ENCODE peak calls at places on chromosomes 13 and 19, in ten cellular contexts. I, S, P, W, H, R, F, G, K and N are unnamed samples.

GRCh38 chr19:15175609-15176008 is 25.2 kb downstream of the NOTCH3 start:
- DNase-seq in I (no peak), S (no peak), P (no peak), W (no peak), H (no peak), R (no peak), F (no peak), G (no peak), K (no peak), N (no peak)

GRCh38 chr19:6161271-6161850 is 25.9 kb downstream of the ACSBG2 start:
- DNase-seq in I (no peak), S (peak; percentile 19), P (peak; percentile 59), W (peak; percentile 57), H (no peak), R (peak; percentile 6), F (peak; percentile 95), G (no peak), K (no peak), N (no peak)

GRCh38 chr13:39892731-39893293 is 237.3 kb downstream of the COG6 start:
- DNase-seq in I (no peak), S (no peak), P (peak; percentile 4), W (no peak), H (no peak), R (no peak), F (peak; percentile 14), G (peak; percentile 96), K (peak; percentile 74), N (no peak)

GRCh38 chr19:29753190-29753933 is 38.3 kb upstream of the C19orf12 start:
- DNase-seq in I (no peak), S (no peak), P (no peak), W (no peak), H (no peak), R (no peak), F (no peak), G (no peak), K (no peak), N (no peak)

GRCh38 chr19:41154060-41154459 is 39.0 kb upstream of the CYP2S1 start:
- DNase-seq in I (no peak), S (no peak), P (no peak), W (no peak), H (no peak), R (no peak), F (no peak), G (no peak), K (no peak), N (no peak)

GRCh38 chr13:25249001-25249543 is 38.2 kb downstream of the MTMR6 start:
- DNase-seq in I (no peak), S (peak; percentile 33), P (no peak), W (no peak), H (no peak), R (peak; percentile 23), F (no peak), G (peak; percentile 41), K (peak; percentile 34), N (peak; percentile 30)

GRCh38 chr19:33641956-33642498 is 20.3 kb downstream of the CHST8 start:
- DNase-seq in I (no peak), S (no peak), P (no peak), W (no peak), H (no peak), R (no peak), F (no peak), G (no peak), K (no peak), N (no peak)

GRCh38 chr19:45087531-45087930 is 5.4 kb upstream of the PPP1R37 start:
- DNase-seq in I (no peak), S (no peak), P (peak; percentile 88), W (peak; percentile 76), H (no peak), R (no peak), F (peak; percentile 55), G (no peak), K (no peak), N (no peak)

GRCh38 chr19:42250666-42251531 is 4.0 kb downstream of the ERF start:
- DNase-seq in I (no peak), S (no peak), P (peak; percentile 16), W (no peak), H (no peak), R (peak; percentile 40), F (no peak), G (peak; percentile 63), K (peak; percentile 52), N (no peak)

GRCh38 chr19:3146677-3147100 is 10.9 kb downstream of the GNA15 start:
- DNase-seq in I (no peak), S (peak; percentile 56), P (peak; percentile 17), W (peak; percentile 90), H (no peak), R (no peak), F (peak; percentile 52), G (no peak), K (no peak), N (no peak)

GRCh38 chr13:27379694-27380596 is 44.5 kb upstream of the GTF3A start:
- DNase-seq in I (no peak), S (peak; percentile 90), P (peak; percentile 48), W (peak; percentile 79), H (peak; percentile 16), R (peak; percentile 70), F (peak; percentile 48), G (peak; percentile 54), K (peak; percentile 34), N (peak; percentile 46)